ENCODE peak calls at places on chromosomes 11 and 22, in nine cellular contexts. D, V, Q, S, K, C, A, Y and Z are unnamed samples.
A peak's percentile ranks its signal among the peaks of the same experiment; 100 is the strongest.

GRCh38 chr11:112318193-112318592 is 57.5 kb upstream of the PLET1 start:
- DNase-seq in D (peak; percentile 71), V (peak; percentile 95), Q (peak; percentile 99), S (no peak), K (no peak), C (no peak), A (no peak), Y (no peak), Z (no peak)

GRCh38 chr11:6414874-6415328 is 4.0 kb downstream of the APBB1 start:
- DNase-seq in D (no peak), V (no peak), Q (no peak), S (no peak), K (no peak), C (no peak), A (no peak), Y (no peak), Z (no peak)

GRCh38 chr11:130602700-130603584 is 154.5 kb downstream of the ADAMTS15 start:
- DNase-seq in D (no peak), V (no peak), Q (no peak), S (no peak), K (no peak), C (no peak), A (no peak), Y (no peak), Z (no peak)

GRCh38 chr11:68843052-68843561 is 1.4 kb upstream of the CPT1A start:
- DNase-seq in D (no peak), V (no peak), Q (no peak), S (peak; percentile 32), K (no peak), C (no peak), A (peak; percentile 45), Y (no peak), Z (no peak)

GRCh38 chr11:31690041-31690440 is 121.1 kb downstream of the PAX6 start:
- DNase-seq in D (no peak), V (no peak), Q (no peak), S (no peak), K (no peak), C (no peak), A (no peak), Y (no peak), Z (no peak)

GRCh38 chr11:73710964-73711363 is 49.9 kb downstream of the RAB6A start:
- DNase-seq in D (no peak), V (no peak), Q (no peak), S (no peak), K (no peak), C (no peak), A (no peak), Y (no peak), Z (no peak)

GRCh38 chr11:83656931-83657330 is 370.8 kb upstream of the CCDC90B start:
- DNase-seq in D (no peak), V (no peak), Q (no peak), S (no peak), K (no peak), C (no peak), A (no peak), Y (no peak), Z (no peak)

GRCh38 chr22:48153726-48154125 is 1391.3 kb downstream of the TBC1D22A start:
- DNase-seq in D (no peak), V (no peak), Q (no peak), S (no peak), K (no peak), C (peak; percentile 60), A (no peak), Y (no peak), Z (no peak)

GRCh38 chr11:33868646-33869461 is 23.0 kb downstream of the LMO2 start:
- DNase-seq in D (no peak), V (no peak), Q (no peak), S (no peak), K (no peak), C (no peak), A (no peak), Y (no peak), Z (no peak)

GRCh38 chr22:35604671-35605457 is 12.3 kb downstream of the MB start:
- DNase-seq in D (no peak), V (no peak), Q (peak; percentile 49), S (no peak), K (no peak), C (no peak), A (no peak), Y (no peak), Z (no peak)

GRCh38 chr22:18048441-18048898 is 24.1 kb upstream of the MICAL3 start:
- DNase-seq in D (peak; percentile 62), V (peak; percentile 67), Q (no peak), S (no peak), K (no peak), C (no peak), A (no peak), Y (no peak), Z (no peak)

GRCh38 chr11:106601637-106602297 is 416.5 kb downstream of the GUCY1A2 start:
- DNase-seq in D (no peak), V (no peak), Q (no peak), S (no peak), K (peak; percentile 2), C (no peak), A (no peak), Y (no peak), Z (no peak)

GRCh38 chr11:121547574-121547973 is 94.8 kb upstream of the SORL1-AS1 start:
- DNase-seq in D (no peak), V (no peak), Q (no peak), S (no peak), K (no peak), C (no peak), A (no peak), Y (no peak), Z (no peak)

GRCh38 chr11:47928426-47928825 is 51.9 kb upstream of the PTPRJ start:
- DNase-seq in D (no peak), V (no peak), Q (no peak), S (no peak), K (no peak), C (no peak), A (no peak), Y (no peak), Z (no peak)

GRCh38 chr11:59289356-59289755 is 69.3 kb upstream of the OR5AN1 start:
- DNase-seq in D (no peak), V (no peak), Q (no peak), S (no peak), K (no peak), C (no peak), A (no peak), Y (no peak), Z (no peak)

GRCh38 chr11:45675646-45676045 is 10.2 kb upstream of the CHST1 start:
- DNase-seq in D (no peak), V (no peak), Q (no peak), S (no peak), K (no peak), C (peak; percentile 44), A (no peak), Y (no peak), Z (no peak)

GRCh38 chr11:12076840-12077534 is 33.4 kb upstream of the MICAL2 start:
- DNase-seq in D (no peak), V (no peak), Q (no peak), S (no peak), K (no peak), C (no peak), A (no peak), Y (no peak), Z (no peak)

GRCh38 chr11:1484716-1485503 is 1.7 kb downstream of the MOB2 start:
- DNase-seq in D (no peak), V (no peak), Q (no peak), S (no peak), K (no peak), C (peak; percentile 77), A (no peak), Y (peak; percentile 14), Z (no peak)

GRCh38 chr11:10044618-10045017 is 249.4 kb downstream of the SBF2 start:
- DNase-seq in D (no peak), V (no peak), Q (no peak), S (no peak), K (no peak), C (no peak), A (no peak), Y (no peak), Z (no peak)